ENCODE peak calls at places on chromosomes 4 and X, in four cellular contexts. P is breast epithelium, C is endothelial cell, O is K562. N is an unnamed sample.

GRCh38 chr4:74133786-74134499 is 24.0 kb upstream of the MTHFD2L start:
- DNase-seq in P (peak), C (peak), O (peak), N (peak)

GRCh38 chrX:75968293-75968692 is 183.2 kb upstream of the MAGEE2 start:
- DNase-seq in P (no peak), C (no peak), O (no peak), N (no peak)

GRCh38 chr4:97656034-97656720 is 487.1 kb downstream of the STPG2 start:
- DNase-seq in P (no peak), C (no peak), O (no peak), N (no peak)

GRCh38 chr4:185237185-185237584 is 27.8 kb downstream of the SNX25 start:
- DNase-seq in P (no peak), C (no peak), O (no peak), N (no peak)

GRCh38 chr4:124947622-124948265 is 235.2 kb upstream of the ANKRD50 start:
- DNase-seq in P (no peak), C (no peak), O (no peak), N (no peak)

GRCh38 chr4:186771624-186772023 is 48.0 kb upstream of the FAT1 start:
- DNase-seq in P (no peak), C (no peak), O (no peak), N (no peak)

GRCh38 chrX:40912576-40912975 is 172.7 kb upstream of the USP9X start:
- DNase-seq in P (no peak), C (no peak), O (no peak), N (no peak)

GRCh38 chr4:139559692-139560091 is 3.7 kb upstream of the SETD7 start:
- DNase-seq in P (no peak), C (no peak), O (no peak), N (no peak)

GRCh38 chrX:13212191-13212651 is 107.6 kb downstream of the ATXN3L start:
- DNase-seq in P (no peak), C (no peak), O (no peak), N (no peak)

GRCh38 chrX:135951291-135951690 is 22.5 kb downstream of the MMGT1 start:
- DNase-seq in P (no peak), C (no peak), O (no peak), N (no peak)

GRCh38 chr4:148284526-148285193 is 157.6 kb downstream of the NR3C2 start:
- DNase-seq in P (no peak), C (no peak), O (no peak), N (no peak)

GRCh38 chr4:1493540-1494287 is 87.5 kb upstream of the NKX1-1 start:
- DNase-seq in P (no peak), C (no peak), O (no peak), N (no peak)

GRCh38 chr4:1204828-1205591 is 32.6 kb upstream of the SPON2 start:
- DNase-seq in P (peak), C (peak), O (no peak), N (peak)

GRCh38 chr4:55524844-55525571 is 21.7 kb downstream of the CLOCK start:
- DNase-seq in P (no peak), C (no peak), O (no peak), N (no peak)

GRCh38 chr4:129342820-129343219 is 246.9 kb downstream of the C4orf33 start:
- DNase-seq in P (no peak), C (no peak), O (no peak), N (no peak)

GRCh38 chr4:29711226-29711625 is 1008.9 kb upstream of the PCDH7 start:
- DNase-seq in P (no peak), C (no peak), O (no peak), N (no peak)

GRCh38 chr4:8912506-8912905 is 40.9 kb upstream of the HMX1 start:
- DNase-seq in P (peak), C (no peak), O (no peak), N (no peak)

GRCh38 chr4:70367813-70368212 is 7.3 kb downstream of the SMR3A start:
- DNase-seq in P (no peak), C (no peak), O (no peak), N (no peak)

GRCh38 chrX:40008841-40009461 is 88.8 kb downstream of the BCOR start:
- DNase-seq in P (no peak), C (no peak), O (no peak), N (no peak)

GRCh38 chrX:42886519-42886918 is 108.6 kb upstream of the PPP1R2C start:
- DNase-seq in P (no peak), C (no peak), O (no peak), N (no peak)

GRCh38 chr4:128159967-128160366 is 98.9 kb downstream of the LARP1B start:
- DNase-seq in P (no peak), C (no peak), O (no peak), N (no peak)

GRCh38 chr4:95409750-95410149 is 139.0 kb downstream of the UNC5C start:
- DNase-seq in P (no peak), C (no peak), O (no peak), N (no peak)

DNA sequence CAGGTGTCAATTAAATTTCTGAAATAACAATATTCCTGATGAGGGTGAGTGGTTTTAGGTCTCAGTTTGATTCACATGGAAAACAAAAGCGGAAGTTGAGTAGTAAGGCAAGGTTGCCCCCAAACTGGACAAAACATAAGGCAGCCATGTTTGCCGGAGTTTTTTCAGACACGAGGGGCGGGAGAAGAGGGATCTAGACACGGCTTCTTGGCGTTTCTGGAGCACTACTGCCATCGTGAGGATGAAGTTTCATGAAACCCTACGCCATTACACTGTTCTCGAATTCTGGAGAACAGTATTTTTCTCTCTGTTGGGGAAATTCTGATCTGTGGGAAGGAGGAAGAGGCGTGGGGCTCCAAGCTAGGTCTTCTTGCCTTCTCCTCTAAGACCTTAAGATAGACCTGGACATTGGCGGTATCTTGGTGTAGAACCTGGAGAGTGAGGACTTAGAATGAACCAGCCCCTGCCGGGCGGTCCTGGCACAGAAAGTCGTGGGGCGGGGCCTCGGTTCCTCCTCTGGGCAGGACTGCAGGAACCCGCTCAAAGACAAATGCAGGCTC is 160.3 kb downstream of the OR13H1 start:
- DNase-seq in P (no peak), C (no peak), O (no peak), N (no peak)
- TF ChIP-seq CTCF in P (no peak), C (no peak), O (no peak), N (no peak)

DNA sequence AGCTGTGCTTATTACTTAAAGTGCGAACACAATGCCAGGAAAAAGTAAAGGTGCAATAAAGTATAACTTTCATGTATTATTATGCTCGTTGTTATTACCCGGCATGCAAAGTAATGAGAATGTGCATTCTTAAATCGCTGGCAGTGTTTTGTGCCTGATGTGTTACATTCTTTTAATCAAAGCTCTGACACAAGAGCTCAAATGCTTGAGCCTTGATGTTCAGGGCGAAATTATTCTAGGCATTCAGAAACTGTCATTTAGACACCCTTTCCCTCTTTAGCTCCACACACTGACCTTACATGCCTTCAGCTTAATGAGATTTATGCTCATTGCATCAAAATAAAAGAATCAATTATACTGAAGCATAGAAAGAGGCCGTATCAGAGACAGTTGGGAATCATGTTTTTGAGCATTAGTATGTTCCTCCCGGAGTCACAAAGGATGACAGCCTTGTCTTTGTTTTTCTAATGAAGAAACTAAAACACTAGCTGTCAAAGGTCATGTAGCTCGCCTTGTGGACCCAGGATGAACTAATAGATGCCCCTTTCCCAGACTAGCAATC is 56.7 kb downstream of the FAM114A1 start:
- DNase-seq in P (no peak), C (no peak), O (no peak), N (no peak)
- TF ChIP-seq CTCF in P (no peak), C (no peak), O (no peak), N (no peak)

GRCh38 chrX:19616959-19617358 is 101.7 kb upstream of the MAP3K15 start:
- DNase-seq in P (no peak), C (no peak), O (no peak), N (no peak)

GRCh38 chrX:19616016-19616415 is 100.7 kb upstream of the MAP3K15 start:
- DNase-seq in P (no peak), C (no peak), O (no peak), N (no peak)

GRCh38 chrX:19611636-19612376 is 96.5 kb upstream of the MAP3K15 start:
- DNase-seq in P (no peak), C (no peak), O (no peak), N (no peak)

GRCh38 chrX:19613645-19614323 is 98.5 kb upstream of the MAP3K15 start:
- DNase-seq in P (no peak), C (no peak), O (no peak), N (no peak)

DNA sequence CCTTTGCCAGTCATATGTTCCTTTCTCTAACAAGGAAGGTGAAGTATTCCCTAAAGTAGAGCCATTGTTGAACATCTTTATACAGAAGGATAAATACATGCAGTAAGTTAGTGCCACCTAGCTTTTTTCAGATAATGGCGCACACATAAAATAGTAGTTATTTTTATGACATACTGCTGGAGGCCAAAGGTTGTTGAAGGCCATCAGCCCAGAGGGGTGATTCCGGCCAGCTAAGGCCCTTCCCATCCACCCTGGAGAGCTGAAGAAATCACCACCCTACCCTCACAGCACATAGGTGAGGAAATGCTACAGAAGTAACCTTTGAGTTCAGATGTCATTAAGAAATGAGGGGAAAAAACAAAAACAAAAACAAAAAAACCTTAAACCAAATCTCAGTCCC is 102.2 kb upstream of the MAP3K15 start:
- DNase-seq in P (no peak), C (no peak), O (no peak), N (no peak)
- TF ChIP-seq CTCF in P (no peak), C (no peak), O (no peak), N (no peak)

DNA sequence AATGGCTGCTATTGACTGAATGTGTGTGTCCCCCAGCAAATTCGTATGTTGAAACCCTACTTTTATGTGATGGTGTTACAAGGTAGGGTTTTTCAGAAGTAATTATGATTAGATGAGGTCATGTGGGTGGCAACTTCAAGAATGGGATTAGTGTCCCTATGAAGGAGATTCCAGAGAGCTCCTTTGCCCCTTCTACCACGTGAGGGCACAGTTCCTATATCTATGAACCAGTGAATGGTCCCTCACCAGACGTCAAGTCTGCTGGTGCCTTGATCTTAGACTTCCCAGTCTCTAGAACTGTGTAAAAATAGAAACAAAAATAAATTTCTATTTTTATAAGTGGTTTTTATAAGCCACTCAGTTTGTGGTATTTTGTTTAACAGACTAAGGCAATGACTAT is 1137.6 kb upstream of the IGFBP7 start:
- DNase-seq in P (no peak), C (peak), O (no peak), N (no peak)
- TF ChIP-seq CTCF in P (no peak), C (no peak), O (no peak), N (no peak)

DNA sequence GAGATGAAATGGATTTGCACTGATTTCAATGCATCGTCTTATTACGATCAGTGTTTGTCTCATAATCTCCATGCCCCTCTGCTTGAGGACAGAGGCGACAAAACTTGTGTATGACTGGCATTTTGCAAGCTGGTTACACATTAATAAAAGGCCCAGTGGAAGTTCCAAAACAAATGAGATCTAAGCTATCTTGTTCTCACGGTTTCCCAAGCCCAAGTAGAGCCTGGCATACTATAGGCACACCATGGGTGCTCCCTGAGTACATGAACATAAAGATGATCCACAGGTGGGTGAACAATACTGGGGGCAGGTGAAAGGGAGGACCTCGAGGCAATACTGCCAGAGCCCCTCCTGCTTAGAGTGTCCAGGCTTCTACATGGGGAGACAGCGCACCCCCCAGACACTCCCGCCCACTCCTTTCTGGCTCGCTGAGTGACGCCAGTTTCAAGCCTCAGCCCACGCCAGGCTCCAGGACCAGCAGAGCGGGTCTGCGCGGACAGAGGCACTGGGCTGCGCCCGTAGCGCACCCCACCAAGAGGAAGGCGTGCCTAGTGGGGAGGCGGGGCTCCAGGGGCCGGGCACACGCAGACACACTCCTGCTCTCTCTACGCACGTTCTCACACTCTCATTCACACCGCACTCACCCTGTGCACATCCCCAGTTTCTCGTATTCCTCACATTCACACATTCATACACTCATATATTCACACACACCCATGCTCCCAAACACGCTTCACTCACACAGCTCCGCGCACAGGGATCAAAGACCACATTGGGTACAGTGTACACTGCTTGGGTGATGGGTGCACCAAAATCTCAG is 8.9 kb upstream of the GSX2 start:
- DNase-seq in P (no peak), C (no peak), O (peak), N (peak)
- TF ChIP-seq CTCF in P (no peak), C (no peak), O (no peak), N (no peak)

GRCh38 chr4:87465739-87466366 is 43.5 kb downstream of the NUDT9 start:
- DNase-seq in P (no peak), C (peak), O (peak), N (peak)
- TF ChIP-seq CTCF in P (peak), C (peak), O (peak), N (no peak)

DNA sequence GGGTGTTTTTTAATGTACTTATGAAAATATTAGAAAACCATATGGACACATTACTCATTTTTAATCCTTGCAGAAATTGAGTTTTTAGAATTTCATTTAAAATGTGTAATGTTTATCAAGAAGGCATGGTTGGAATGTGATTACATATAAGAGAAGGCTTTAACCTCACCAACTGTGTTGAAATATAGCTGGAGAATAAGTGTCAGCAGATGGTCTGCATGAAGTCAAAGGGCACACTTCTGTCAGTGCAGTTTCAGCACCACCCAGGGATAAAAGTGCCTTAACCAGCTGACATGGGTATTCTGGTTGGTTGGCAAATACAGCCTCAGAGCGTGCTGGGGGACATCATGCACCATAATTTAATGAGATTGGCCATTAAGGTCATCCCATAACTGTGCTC is 21.2 kb upstream of the ANTXR2 start:
- DNase-seq in P (no peak), C (no peak), O (no peak), N (no peak)
- TF ChIP-seq CTCF in P (no peak), C (no peak), O (no peak), N (no peak)

DNA sequence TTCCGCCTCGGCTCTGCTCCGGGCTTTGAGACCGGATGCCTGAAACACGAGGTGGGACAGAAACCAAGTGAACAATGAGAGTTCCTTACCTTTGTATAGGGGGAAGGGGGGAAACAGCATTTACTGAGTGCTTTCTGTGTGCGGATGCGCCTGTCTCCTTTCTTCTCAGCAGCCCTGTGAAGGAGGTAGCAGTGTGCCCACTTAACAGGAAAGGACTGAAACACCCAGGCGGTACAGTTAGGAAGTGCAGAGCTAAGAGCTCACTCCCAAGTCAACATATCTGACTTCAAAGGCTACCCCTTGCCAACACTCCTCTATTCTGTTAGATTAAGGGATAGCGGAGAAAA is 43.1 kb upstream of the TMSB15B start:
- DNase-seq in P (no peak), C (no peak), O (no peak), N (peak)
- TF ChIP-seq CTCF in P (no peak), C (no peak), O (no peak), N (peak)

GRCh38 chrX:12080265-12080664 is 58.0 kb upstream of the FRMPD4 start:
- DNase-seq in P (no peak), C (peak), O (peak), N (peak)
- TF ChIP-seq CTCF in P (no peak), C (peak), O (peak), N (peak)

N was measured in Calu3.